ENCODE peak calls at places on chromosome 9, in four cellular contexts. L is mammary epithelial cell, X is endothelial cell of umbilical vein, Q is HCT116. J is an unnamed sample.
A peak's percentile ranks its signal among the peaks of the same experiment; 100 is the strongest.

GRCh38 chr9:113879318-113879717 is 3.2 kb downstream of the ZNF618 start:
- DNase-seq in L (no peak), Q (no peak), X (no peak), J (no peak)

GRCh38 chr9:111598730-111599091 is 736 bp downstream of the PTGR1 start:
- DNase-seq in X (peak; percentile 50), L (peak; percentile 54), Q (no peak), J (peak; percentile 52)

GRCh38 chr9:132630811-132631210 is 39.0 kb downstream of the DDX31 start:
- DNase-seq in X (no peak), Q (no peak), L (peak; percentile 84), J (no peak)

GRCh38 chr9:2281031-2281802 is 266.1 kb downstream of the SMARCA2 start:
- DNase-seq in Q (no peak), X (no peak), L (peak; percentile 6), J (no peak)

GRCh38 chr9:19517202-19517942 is 108.6 kb downstream of the ACER2 start:
- DNase-seq in X (no peak), Q (no peak), L (peak; percentile 12), J (no peak)

GRCh38 chr9:137304383-137305059 is 2.5 kb upstream of the NRARP start:
- DNase-seq in X (no peak), L (no peak), Q (no peak), J (no peak)

GRCh38 chr9:131594906-131595675 is 49.8 kb downstream of the PRRT1B start:
- DNase-seq in L (no peak), Q (no peak), X (no peak), J (no peak)

GRCh38 chr9:133788819-133789733 is 50.9 kb upstream of the SARDH start:
- DNase-seq in L (no peak), Q (no peak), X (peak; percentile 77), J (no peak)

GRCh38 chr9:83199240-83199639 is 136.3 kb upstream of the RASEF start:
- DNase-seq in X (peak; percentile 65), Q (peak; percentile 16), L (peak; percentile 46), J (peak; percentile 50)

GRCh38 chr9:10339152-10339551 is 273.6 kb downstream of the PTPRD start:
- DNase-seq in Q (no peak), L (no peak), X (no peak), J (no peak)

GRCh38 chr9:75142208-75142607 is 53.9 kb downstream of the OSTF1 start:
- DNase-seq in Q (no peak), X (peak; percentile 17), L (no peak), J (no peak)

DNA sequence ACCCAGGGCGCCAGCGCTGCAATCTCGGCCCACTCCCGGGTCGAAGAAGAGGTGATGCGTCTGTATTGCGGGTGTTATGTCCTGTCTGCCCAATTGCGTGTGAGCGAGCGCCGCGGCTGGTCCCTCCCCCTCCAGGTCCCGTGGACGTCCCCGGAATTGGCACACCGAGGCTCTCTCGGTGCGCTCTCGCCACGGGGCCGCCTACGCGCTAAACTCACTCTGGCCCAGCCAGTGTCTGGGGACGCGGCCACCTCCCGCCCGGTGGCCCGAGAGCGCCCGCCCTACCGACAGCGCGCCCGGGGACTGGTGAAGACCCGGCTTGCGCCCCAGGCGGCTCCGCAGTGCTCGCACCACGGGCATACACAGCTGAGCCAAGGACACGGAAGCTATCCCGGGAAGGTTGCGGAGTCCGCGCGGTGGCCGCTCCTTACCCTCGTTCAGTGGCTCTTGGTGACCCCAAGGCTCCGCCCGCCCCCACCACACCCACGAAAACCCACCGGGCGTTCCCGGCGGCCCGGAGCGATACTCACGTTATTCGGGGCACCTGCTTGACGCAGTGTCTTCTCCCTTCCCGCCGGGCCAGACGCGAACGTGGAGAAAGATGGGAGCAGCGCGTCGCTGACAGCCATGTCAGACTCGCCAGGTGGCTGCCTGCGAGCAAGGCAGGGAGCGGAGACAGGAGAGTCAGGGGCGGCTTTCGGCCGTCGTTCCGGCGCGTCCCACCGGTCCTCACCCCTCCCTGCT is 997 bp downstream of the KLF4 start:
- DNase-seq in X (peak; percentile 42), L (peak; percentile 70), Q (no peak), J (peak; percentile 79)
- TF ChIP-seq EZH2 in X (peak; percentile 93), L (no peak), Q (no peak), J (no peak)

DNA sequence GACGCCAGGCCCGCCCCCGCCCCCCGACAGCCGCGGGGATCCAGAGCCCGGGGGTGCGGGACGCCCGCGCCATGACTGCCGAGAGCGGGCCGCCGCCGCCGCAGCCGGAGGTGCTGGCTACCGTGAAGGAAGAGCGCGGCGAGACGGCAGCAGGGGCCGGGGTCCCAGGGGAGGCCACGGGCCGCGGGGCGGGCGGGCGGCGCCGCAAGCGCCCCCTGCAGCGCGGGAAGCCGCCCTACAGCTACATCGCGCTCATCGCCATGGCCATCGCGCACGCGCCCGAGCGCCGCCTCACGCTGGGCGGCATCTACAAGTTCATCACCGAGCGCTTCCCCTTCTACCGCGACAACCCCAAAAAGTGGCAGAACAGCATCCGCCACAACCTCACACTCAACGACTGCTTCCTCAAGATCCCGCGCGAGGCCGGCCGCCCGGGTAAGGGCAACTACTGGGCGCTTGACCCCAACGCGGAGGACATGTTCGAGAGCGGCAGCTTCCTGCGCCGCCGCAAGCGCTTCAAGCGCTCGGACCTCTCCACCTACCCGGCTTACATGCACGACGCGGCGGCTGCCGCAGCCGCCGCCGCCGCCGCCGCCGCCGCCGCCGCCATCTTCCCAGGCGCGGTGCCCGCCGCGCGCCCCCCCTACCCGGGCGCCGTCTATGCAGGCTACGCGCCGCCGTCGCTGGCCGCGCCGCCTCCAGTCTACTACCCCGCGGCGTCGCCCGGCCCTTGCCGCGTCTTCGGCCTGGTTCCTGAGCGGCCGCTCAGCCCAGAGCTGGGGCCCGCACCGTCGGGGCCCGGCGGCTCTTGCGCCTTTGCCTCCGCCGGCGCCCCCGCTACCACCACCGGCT is 1.0 kb downstream of the FOXE1 start:
- DNase-seq in L (peak; percentile 57), X (no peak), Q (no peak), J (peak; percentile 28)
- TF ChIP-seq EZH2 in L (peak; percentile 60), X (peak; percentile 80), Q (no peak), J (peak; percentile 12)

GRCh38 chr9:135739271-135740220 is 37.6 kb downstream of the KCNT1 start:
- DNase-seq in X (no peak), Q (no peak), L (no peak), J (no peak)

GRCh38 chr9:135734616-135735144 is 32.7 kb downstream of the KCNT1 start:
- DNase-seq in X (no peak), Q (no peak), L (no peak), J (no peak)

GRCh38 chr9:135736979-135737839 is 35.2 kb downstream of the KCNT1 start:
- DNase-seq in X (no peak), L (peak; percentile 13), Q (no peak), J (no peak)

GRCh38 chr9:135737840-135738521 is 36.0 kb downstream of the KCNT1 start:
- DNase-seq in Q (no peak), X (no peak), L (no peak), J (no peak)

DNA sequence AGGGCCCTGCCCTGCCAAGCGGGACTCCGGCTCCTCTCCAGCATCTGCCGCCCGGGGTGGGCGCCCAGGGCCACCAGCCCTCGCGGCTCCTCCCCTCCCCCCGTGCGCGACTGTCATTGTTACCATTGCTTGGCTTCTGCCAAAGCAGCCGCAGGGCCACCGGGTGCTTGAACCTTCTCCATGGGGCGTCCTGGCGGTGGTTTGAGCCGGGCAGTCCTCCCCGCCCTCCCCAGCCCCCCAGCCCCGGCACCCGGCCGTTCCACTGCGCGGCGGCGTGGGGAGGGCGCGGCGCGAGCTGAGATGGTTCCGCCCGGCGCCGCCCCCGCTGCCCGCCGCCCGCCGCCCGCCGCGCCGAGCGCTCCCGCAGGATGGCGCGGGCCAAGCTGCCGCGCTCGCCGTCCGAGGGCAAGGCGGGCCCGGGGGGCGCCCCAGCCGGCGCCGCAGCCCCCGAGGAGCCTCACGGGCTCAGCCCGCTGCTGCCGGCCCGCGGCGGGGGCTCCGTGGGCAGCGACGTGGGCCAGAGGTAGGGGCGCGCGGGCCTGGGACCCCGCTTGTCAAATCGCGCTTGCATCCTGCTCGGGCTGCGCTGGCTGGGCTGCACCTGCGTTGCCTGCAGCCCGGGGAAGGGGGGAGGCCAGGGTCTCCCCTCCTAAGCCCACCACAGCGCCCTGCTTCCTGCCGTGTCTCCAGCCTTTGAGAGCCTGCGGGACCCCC is 34.4 kb downstream of the KCNT1 start:
- DNase-seq in L (no peak), X (no peak), Q (no peak), J (no peak)
- TF ChIP-seq EZH2 in L (no peak), X (peak; percentile 56), Q (no peak), J (no peak)

GRCh38 chr9:93951655-93952118 is 3.5 kb downstream of the BARX1 start:
- DNase-seq in X (no peak), Q (no peak), L (no peak), J (no peak)

GRCh38 chr9:93949073-93949693 is 6.0 kb downstream of the BARX1 start:
- DNase-seq in L (no peak), X (no peak), Q (no peak), J (no peak)

GRCh38 chr9:93949694-93950449 is 5.3 kb downstream of the BARX1 start:
- DNase-seq in X (no peak), Q (peak; percentile 29), L (peak; percentile 43), J (no peak)

GRCh38 chr9:93952119-93952783 is 2.9 kb downstream of the BARX1 start:
- DNase-seq in X (no peak), L (no peak), Q (no peak), J (no peak)

GRCh38 chr9:93950619-93951601 is 4.2 kb downstream of the BARX1 start:
- DNase-seq in L (peak; percentile 40), Q (no peak), X (no peak), J (peak; percentile 11)
- TF ChIP-seq EZH2 in L (peak; percentile 46), Q (no peak), X (peak; percentile 87), J (peak; percentile 80)

GRCh38 chr9:5185220-5185840 is at the start of gene INSL6:
- DNase-seq in Q (no peak), L (no peak), X (no peak), J (no peak)
- TF ChIP-seq EZH2 in Q (no peak), L (no peak), X (no peak), J (no peak)

GRCh38 chr9:121498150-121498486 is 1.5 kb downstream of the GGTA1 start:
- DNase-seq in L (peak; percentile 70), X (peak; percentile 83), Q (peak; percentile 77), J (peak; percentile 64)
- TF ChIP-seq EZH2 in L (no peak), X (no peak), Q (no peak), J (no peak)

DNA sequence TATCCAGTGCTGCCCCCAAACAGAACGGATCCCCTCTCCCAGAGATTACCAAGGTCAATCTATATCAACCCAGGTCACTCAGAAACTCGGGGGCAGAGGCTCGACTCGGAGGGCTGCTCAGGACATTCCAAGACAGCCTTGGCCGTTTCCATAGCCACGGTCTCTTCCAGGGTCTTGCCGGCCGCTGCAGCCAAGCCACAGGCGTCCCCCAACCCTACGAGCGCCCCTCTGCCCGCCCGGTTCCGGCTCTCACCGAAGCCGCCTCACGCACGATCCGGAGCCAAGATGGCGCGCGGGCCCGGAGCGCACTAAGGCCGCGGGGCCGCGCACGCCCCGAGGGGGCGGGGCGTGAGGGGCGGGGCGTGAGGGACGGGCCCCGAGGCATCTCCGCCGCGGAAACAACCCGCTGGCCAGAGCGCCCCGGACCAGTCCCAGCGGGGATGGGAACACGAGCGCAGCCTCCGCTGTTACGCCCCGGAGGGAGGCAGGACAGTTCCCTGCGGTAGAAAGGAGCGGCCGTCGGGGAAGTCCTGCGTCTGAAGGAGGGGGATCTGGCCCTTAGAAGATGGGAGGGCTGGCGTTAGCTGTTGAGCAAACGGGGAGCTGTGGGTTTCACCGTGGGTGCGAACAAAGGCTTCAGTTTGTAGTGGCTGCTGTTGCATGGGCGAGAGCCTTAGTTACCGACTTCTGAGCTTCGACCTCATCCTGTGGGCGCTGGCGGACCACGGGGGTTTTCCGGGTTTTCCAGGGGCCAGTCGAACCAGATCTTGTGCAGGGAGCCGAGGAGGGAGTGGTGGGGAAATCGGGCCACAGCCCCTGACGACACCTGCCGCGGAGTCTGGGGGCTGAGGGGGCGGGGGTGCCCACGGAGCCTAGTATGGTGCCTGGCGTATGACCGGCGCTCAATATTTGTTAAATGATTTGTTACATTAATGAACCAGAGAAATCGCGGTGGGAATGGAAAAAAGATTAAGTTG is at the start of gene RPP25L:
- DNase-seq in Q (peak; percentile 49), L (peak; percentile 86), X (peak; percentile 83), J (peak; percentile 77)
- TF ChIP-seq EZH2 in Q (no peak), L (no peak), X (no peak), J (no peak)

J was measured in fibroblast of lung.